ENCODE peak calls at places on chromosomes 12 and 14, in eight cellular contexts. One of them, this sample, is unnamed.
A peak's percentile ranks its signal among the peaks of the same experiment; 100 is the strongest.

GRCh38 chr14:52342849-52343606 is 28.9 kb downstream of the PTGER2 start:
- DNase-seq in psoas muscle: no peak
- DNase-seq in breast epithelium: no peak
- DNase-seq in mammary epithelial cell: peak; percentile 58
- DNase-seq in GM23338: no peak
- DNase-seq in neuronal stem cell: no peak
- DNase-seq in A673: no peak
- DNase-seq in adrenal gland: no peak
- DNase-seq in this sample: no peak

GRCh38 chr12:100141666-100141997 is 1.0 kb downstream of the BLTP3B start:
- DNase-seq in psoas muscle: no peak
- DNase-seq in breast epithelium: no peak
- DNase-seq in mammary epithelial cell: peak; percentile 88
- DNase-seq in GM23338: no peak
- DNase-seq in neuronal stem cell: no peak
- DNase-seq in A673: peak; percentile 47
- DNase-seq in adrenal gland: peak; percentile 41
- DNase-seq in this sample: peak; percentile 79

GRCh38 chr12:122001379-122002209 is 20.1 kb upstream of the BCL7A start:
- DNase-seq in psoas muscle: no peak
- DNase-seq in breast epithelium: peak; percentile 66
- DNase-seq in mammary epithelial cell: peak; percentile 98
- DNase-seq in GM23338: peak; percentile 39
- DNase-seq in neuronal stem cell: peak; percentile 24
- DNase-seq in A673: no peak
- DNase-seq in adrenal gland: no peak
- DNase-seq in this sample: no peak

GRCh38 chr12:50302686-50303085 is 19.4 kb upstream of the LIMA1 start:
- DNase-seq in psoas muscle: no peak
- DNase-seq in breast epithelium: no peak
- DNase-seq in mammary epithelial cell: no peak
- DNase-seq in GM23338: no peak
- DNase-seq in neuronal stem cell: no peak
- DNase-seq in A673: no peak
- DNase-seq in adrenal gland: no peak
- DNase-seq in this sample: no peak

GRCh38 chr14:80095623-80096022 is 115.7 kb downstream of the DIO2 start:
- DNase-seq in psoas muscle: no peak
- DNase-seq in breast epithelium: no peak
- DNase-seq in mammary epithelial cell: peak; percentile 21
- DNase-seq in GM23338: no peak
- DNase-seq in neuronal stem cell: no peak
- DNase-seq in A673: no peak
- DNase-seq in adrenal gland: no peak
- DNase-seq in this sample: peak; percentile 87

GRCh38 chr14:20578325-20578724 is 9.5 kb downstream of the RNASE11 start:
- DNase-seq in psoas muscle: no peak
- DNase-seq in breast epithelium: no peak
- DNase-seq in mammary epithelial cell: no peak
- DNase-seq in GM23338: peak; percentile 90
- DNase-seq in neuronal stem cell: peak; percentile 35
- DNase-seq in A673: peak; percentile 66
- DNase-seq in adrenal gland: no peak
- DNase-seq in this sample: no peak

GRCh38 chr12:111438501-111438900 is 32.8 kb downstream of the SH2B3 start:
- DNase-seq in psoas muscle: no peak
- DNase-seq in breast epithelium: no peak
- DNase-seq in mammary epithelial cell: peak; percentile 61
- DNase-seq in GM23338: peak; percentile 37
- DNase-seq in neuronal stem cell: no peak
- DNase-seq in A673: no peak
- DNase-seq in adrenal gland: no peak
- DNase-seq in this sample: peak; percentile 68

GRCh38 chr14:61839452-61839851 is 77.2 kb downstream of the SNAPC1 start:
- DNase-seq in psoas muscle: no peak
- DNase-seq in breast epithelium: no peak
- DNase-seq in mammary epithelial cell: no peak
- DNase-seq in GM23338: no peak
- DNase-seq in neuronal stem cell: no peak
- DNase-seq in A673: no peak
- DNase-seq in adrenal gland: no peak
- DNase-seq in this sample: peak; percentile 80

GRCh38 chr14:31806249-31806648 is 245.0 kb downstream of the NUBPL start:
- DNase-seq in psoas muscle: no peak
- DNase-seq in breast epithelium: no peak
- DNase-seq in mammary epithelial cell: no peak
- DNase-seq in GM23338: no peak
- DNase-seq in neuronal stem cell: no peak
- DNase-seq in A673: no peak
- DNase-seq in adrenal gland: no peak
- DNase-seq in this sample: no peak

GRCh38 chr14:89617471-89618291 is 200.6 kb upstream of the FOXN3 start:
- DNase-seq in psoas muscle: peak; percentile 24
- DNase-seq in breast epithelium: peak; percentile 23
- DNase-seq in mammary epithelial cell: no peak
- DNase-seq in GM23338: peak; percentile 68
- DNase-seq in neuronal stem cell: peak; percentile 26
- DNase-seq in A673: peak; percentile 23
- DNase-seq in adrenal gland: peak; percentile 37
- DNase-seq in this sample: peak; percentile 40

GRCh38 chr12:95972832-95973465 is 23.2 kb downstream of the HAL start:
- DNase-seq in psoas muscle: no peak
- DNase-seq in breast epithelium: no peak
- DNase-seq in mammary epithelial cell: no peak
- DNase-seq in GM23338: no peak
- DNase-seq in neuronal stem cell: no peak
- DNase-seq in A673: no peak
- DNase-seq in adrenal gland: no peak
- DNase-seq in this sample: no peak

GRCh38 chr12:118346895-118347294 is 25.8 kb downstream of the TAOK3 start:
- DNase-seq in psoas muscle: no peak
- DNase-seq in breast epithelium: no peak
- DNase-seq in mammary epithelial cell: no peak
- DNase-seq in GM23338: no peak
- DNase-seq in neuronal stem cell: no peak
- DNase-seq in A673: no peak
- DNase-seq in adrenal gland: no peak
- DNase-seq in this sample: no peak

GRCh38 chr12:6945613-6946012 is 1.8 kb downstream of the C12orf57 start:
- DNase-seq in psoas muscle: peak; percentile 17
- DNase-seq in breast epithelium: no peak
- DNase-seq in mammary epithelial cell: no peak
- DNase-seq in GM23338: no peak
- DNase-seq in neuronal stem cell: no peak
- DNase-seq in A673: no peak
- DNase-seq in adrenal gland: no peak
- DNase-seq in this sample: no peak

GRCh38 chr12:79885956-79886490 is 48.9 kb downstream of the PPP1R12A start:
- DNase-seq in psoas muscle: no peak
- DNase-seq in breast epithelium: no peak
- DNase-seq in mammary epithelial cell: no peak
- DNase-seq in GM23338: no peak
- DNase-seq in neuronal stem cell: no peak
- DNase-seq in A673: no peak
- DNase-seq in adrenal gland: no peak
- DNase-seq in this sample: no peak
- H3K27ac ChIP-seq in psoas muscle: no peak overlapping the region
- H3K27ac ChIP-seq in breast epithelium: no peak overlapping the region
- H3K27ac ChIP-seq in mammary epithelial cell: no peak overlapping the region
- H3K27ac ChIP-seq in GM23338: no peak overlapping the region
- H3K27ac ChIP-seq in neuronal stem cell: no peak overlapping the region
- H3K27ac ChIP-seq in A673: no peak overlapping the region
- H3K27ac ChIP-seq in adrenal gland: no peak overlapping the region
- H3K27ac ChIP-seq in this sample: no peak overlapping the region

GRCh38 chr14:92964124-92965109 is 41.5 kb downstream of the CHGA start:
- DNase-seq in psoas muscle: peak; percentile 7
- DNase-seq in breast epithelium: no peak
- DNase-seq in mammary epithelial cell: no peak
- DNase-seq in GM23338: no peak
- DNase-seq in neuronal stem cell: no peak
- DNase-seq in A673: no peak
- DNase-seq in adrenal gland: no peak
- DNase-seq in this sample: no peak

GRCh38 chr14:92963301-92964123 is 40.6 kb downstream of the CHGA start:
- DNase-seq in psoas muscle: peak; percentile 7
- DNase-seq in breast epithelium: no peak
- DNase-seq in mammary epithelial cell: no peak
- DNase-seq in GM23338: no peak
- DNase-seq in neuronal stem cell: no peak
- DNase-seq in A673: no peak
- DNase-seq in adrenal gland: no peak
- DNase-seq in this sample: no peak

GRCh38 chr14:92962031-92962830 is 39.3 kb downstream of the CHGA start:
- DNase-seq in psoas muscle: peak; percentile 5
- DNase-seq in breast epithelium: no peak
- DNase-seq in mammary epithelial cell: no peak
- DNase-seq in GM23338: no peak
- DNase-seq in neuronal stem cell: no peak
- DNase-seq in A673: no peak
- DNase-seq in adrenal gland: no peak
- DNase-seq in this sample: no peak

GRCh38 chr14:92961567-92961855 is 38.6 kb downstream of the CHGA start:
- DNase-seq in psoas muscle: peak; percentile 2
- DNase-seq in breast epithelium: no peak
- DNase-seq in mammary epithelial cell: no peak
- DNase-seq in GM23338: no peak
- DNase-seq in neuronal stem cell: no peak
- DNase-seq in A673: no peak
- DNase-seq in adrenal gland: no peak
- DNase-seq in this sample: no peak

DNA sequence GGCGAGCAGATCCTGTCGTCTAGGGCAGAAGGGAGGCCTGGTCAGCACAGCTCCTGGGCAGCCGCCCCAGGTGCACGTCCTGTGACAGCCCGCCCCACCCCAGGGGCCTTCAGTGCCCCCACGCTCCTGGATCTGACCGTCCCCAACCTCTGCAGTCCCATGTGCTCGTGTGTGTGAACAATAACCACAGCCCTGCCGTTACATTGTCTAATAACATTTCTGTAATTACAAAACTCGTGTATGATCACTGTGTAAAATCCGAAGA is 39.8 kb downstream of the CHGA start:
- DNase-seq in psoas muscle: no peak
- DNase-seq in breast epithelium: no peak
- DNase-seq in mammary epithelial cell: no peak
- DNase-seq in GM23338: no peak
- DNase-seq in neuronal stem cell: no peak
- DNase-seq in A673: no peak
- DNase-seq in adrenal gland: no peak
- DNase-seq in this sample: no peak
- H3K4me3 ChIP-seq in psoas muscle: no peak overlapping the region
- H3K4me3 ChIP-seq in breast epithelium: no peak overlapping the region
- H3K4me3 ChIP-seq in mammary epithelial cell: no peak overlapping the region
- H3K4me3 ChIP-seq in GM23338: no peak overlapping the region
- H3K4me3 ChIP-seq in neuronal stem cell: no peak overlapping the region
- H3K4me3 ChIP-seq in A673: no peak overlapping the region
- H3K4me3 ChIP-seq in adrenal gland: no peak overlapping the region
- H3K4me3 ChIP-seq in this sample: no peak overlapping the region

GRCh38 chr14:91343051-91343450 is 74.6 kb downstream of the CCDC88C start:
- DNase-seq in psoas muscle: no peak
- DNase-seq in breast epithelium: no peak
- DNase-seq in mammary epithelial cell: no peak
- DNase-seq in GM23338: no peak
- DNase-seq in neuronal stem cell: no peak
- DNase-seq in A673: no peak
- DNase-seq in adrenal gland: no peak
- DNase-seq in this sample: no peak

GRCh38 chr14:91344107-91344506 is 73.5 kb downstream of the CCDC88C start:
- DNase-seq in psoas muscle: no peak
- DNase-seq in breast epithelium: no peak
- DNase-seq in mammary epithelial cell: no peak
- DNase-seq in GM23338: no peak
- DNase-seq in neuronal stem cell: no peak
- DNase-seq in A673: peak; percentile 32
- DNase-seq in adrenal gland: no peak
- DNase-seq in this sample: no peak

GRCh38 chr14:91341331-91342242 is 76.0 kb downstream of the CCDC88C start:
- DNase-seq in psoas muscle: no peak
- DNase-seq in breast epithelium: no peak
- DNase-seq in mammary epithelial cell: no peak
- DNase-seq in GM23338: no peak
- DNase-seq in neuronal stem cell: no peak
- DNase-seq in A673: no peak
- DNase-seq in adrenal gland: no peak
- DNase-seq in this sample: no peak

GRCh38 chr14:91339606-91340369 is 77.8 kb downstream of the CCDC88C start:
- DNase-seq in psoas muscle: no peak
- DNase-seq in breast epithelium: no peak
- DNase-seq in mammary epithelial cell: no peak
- DNase-seq in GM23338: no peak
- DNase-seq in neuronal stem cell: no peak
- DNase-seq in A673: no peak
- DNase-seq in adrenal gland: no peak
- DNase-seq in this sample: no peak

GRCh38 chr14:91342243-91342760 is 75.3 kb downstream of the CCDC88C start:
- DNase-seq in psoas muscle: no peak
- DNase-seq in breast epithelium: no peak
- DNase-seq in mammary epithelial cell: no peak
- DNase-seq in GM23338: no peak
- DNase-seq in neuronal stem cell: no peak
- DNase-seq in A673: no peak
- DNase-seq in adrenal gland: no peak
- DNase-seq in this sample: no peak
- H3K27ac ChIP-seq in psoas muscle: no peak overlapping the region
- H3K27ac ChIP-seq in breast epithelium: no peak overlapping the region
- H3K27ac ChIP-seq in mammary epithelial cell: no peak overlapping the region
- H3K27ac ChIP-seq in GM23338: no peak overlapping the region
- H3K27ac ChIP-seq in neuronal stem cell: no peak overlapping the region
- H3K27ac ChIP-seq in A673: peak overlapping the region; percentile 29
- H3K27ac ChIP-seq in adrenal gland: no peak overlapping the region
- H3K27ac ChIP-seq in this sample: no peak overlapping the region

GRCh38 chr14:35826952-35827416 is 846 bp downstream of the BRMS1L start:
- DNase-seq in psoas muscle: no peak
- DNase-seq in breast epithelium: no peak
- DNase-seq in mammary epithelial cell: no peak
- DNase-seq in GM23338: no peak
- DNase-seq in neuronal stem cell: no peak
- DNase-seq in A673: no peak
- DNase-seq in adrenal gland: no peak
- DNase-seq in this sample: no peak

GRCh38 chr14:35825968-35826217 is 245 bp upstream of the BRMS1L start:
- DNase-seq in psoas muscle: no peak
- DNase-seq in breast epithelium: no peak
- DNase-seq in mammary epithelial cell: no peak
- DNase-seq in GM23338: no peak
- DNase-seq in neuronal stem cell: no peak
- DNase-seq in A673: no peak
- DNase-seq in adrenal gland: no peak
- DNase-seq in this sample: no peak

GRCh38 chr14:35829449-35829848 is 3.3 kb downstream of the BRMS1L start:
- DNase-seq in psoas muscle: no peak
- DNase-seq in breast epithelium: no peak
- DNase-seq in mammary epithelial cell: no peak
- DNase-seq in GM23338: no peak
- DNase-seq in neuronal stem cell: no peak
- DNase-seq in A673: no peak
- DNase-seq in adrenal gland: no peak
- DNase-seq in this sample: no peak

GRCh38 chr14:35826218-35826951 is at the start of gene BRMS1L:
- DNase-seq in psoas muscle: peak; percentile 99
- DNase-seq in breast epithelium: peak; percentile 98
- DNase-seq in mammary epithelial cell: peak; percentile 97
- DNase-seq in GM23338: peak; percentile 99
- DNase-seq in neuronal stem cell: peak; percentile 97
- DNase-seq in A673: peak; percentile 100
- DNase-seq in adrenal gland: peak; percentile 97
- DNase-seq in this sample: peak; percentile 99

GRCh38 chr14:35827678-35828472 is 1.7 kb downstream of the BRMS1L start:
- DNase-seq in psoas muscle: no peak
- DNase-seq in breast epithelium: no peak
- DNase-seq in mammary epithelial cell: no peak
- DNase-seq in GM23338: no peak
- DNase-seq in neuronal stem cell: no peak
- DNase-seq in A673: no peak
- DNase-seq in adrenal gland: no peak
- DNase-seq in this sample: no peak
- H3K4me3 ChIP-seq in psoas muscle: peak overlapping the region; percentile 99
- H3K4me3 ChIP-seq in breast epithelium: peak overlapping the region; percentile 85
- H3K4me3 ChIP-seq in mammary epithelial cell: no peak overlapping the region
- H3K4me3 ChIP-seq in GM23338: peak overlapping the region; percentile 93
- H3K4me3 ChIP-seq in neuronal stem cell: no peak overlapping the region
- H3K4me3 ChIP-seq in A673: peak overlapping the region; percentile 71
- H3K4me3 ChIP-seq in adrenal gland: peak overlapping the region; percentile 92
- H3K4me3 ChIP-seq in this sample: no peak overlapping the region